ENCODE peak calls at places on chromosomes 7 and 10, in nine cellular contexts. C is mammary epithelial cell, Q is fibroblast of lung, T is cardiac muscle cell, H is spleen, I is sigmoid colon, F is uterus, Z is prostate gland, A is endodermal cell. P is an unnamed sample.

GRCh38 chr7:124120911-124121310 is 88.0 kb upstream of the TMEM229A start:
- DNase-seq in H (no peak), Q (no peak), T (no peak), Z (no peak), A (no peak), F (no peak), C (no peak), I (no peak), P (no peak)

GRCh38 chr7:37349979-37350590 is 98.6 kb downstream of the ELMO1 start:
- DNase-seq in Z (no peak), C (no peak), A (no peak), H (no peak), T (no peak), I (no peak), Q (no peak), F (no peak), P (no peak)

GRCh38 chr10:99370993-99371392 is 41.8 kb downstream of the CNNM1 start:
- DNase-seq in T (peak; percentile 71), H (no peak), I (no peak), F (no peak), Z (no peak), Q (no peak), C (peak; percentile 25), A (no peak), P (peak; percentile 55)

GRCh38 chr7:82234457-82235049 is 209.0 kb downstream of the CACNA2D1 start:
- DNase-seq in Q (peak; percentile 72), I (no peak), F (no peak), Z (peak; percentile 10), H (no peak), C (no peak), T (peak; percentile 60), A (no peak), P (peak; percentile 65)

GRCh38 chr7:31687024-31687423 is at the start of gene PPP1R17:
- DNase-seq in Q (no peak), I (no peak), C (no peak), T (peak; percentile 72), H (no peak), A (peak; percentile 77), F (no peak), Z (no peak), P (peak; percentile 75)

GRCh38 chr7:36318116-36318515 is 71.5 kb upstream of the ANLN start:
- DNase-seq in Z (no peak), Q (no peak), T (no peak), C (no peak), I (no peak), A (peak; percentile 67), H (no peak), F (no peak), P (no peak)

GRCh38 chr10:74947781-74948401 is 121.5 kb downstream of the KAT6B start:
- DNase-seq in I (no peak), Q (no peak), Z (no peak), C (no peak), A (no peak), H (no peak), F (no peak), T (no peak), P (peak; percentile 13)

GRCh38 chr7:123622660-123623386 is 21.2 kb downstream of the ASB15 start:
- DNase-seq in H (no peak), A (no peak), I (no peak), C (no peak), F (no peak), T (peak; percentile 26), Z (no peak), Q (peak; percentile 20), P (no peak)

GRCh38 chr10:57983226-57983870 is 284.3 kb downstream of the IPMK start:
- DNase-seq in I (no peak), T (no peak), C (peak; percentile 59), F (no peak), H (no peak), A (no peak), Q (no peak), Z (no peak), P (no peak)

GRCh38 chr10:48973065-48973464 is 33.4 kb upstream of the LRRC18 start:
- DNase-seq in C (no peak), A (no peak), F (no peak), Q (no peak), Z (no peak), T (no peak), H (no peak), I (no peak), P (no peak)

GRCh38 chr7:85324145-85324799 is 137.4 kb upstream of the SEMA3D start:
- DNase-seq in C (no peak), F (no peak), H (no peak), T (no peak), Z (no peak), I (no peak), Q (no peak), A (no peak), P (no peak)

GRCh38 chr7:22333680-22334141 is 23.2 kb downstream of the RAPGEF5 start:
- DNase-seq in I (no peak), F (no peak), H (no peak), Q (no peak), A (no peak), T (no peak), Z (no peak), C (no peak), P (no peak)

GRCh38 chr10:24307696-24308476 is 98.9 kb downstream of the KIAA1217 start:
- DNase-seq in F (no peak), T (no peak), Q (no peak), Z (no peak), A (no peak), I (no peak), C (no peak), H (no peak), P (no peak)

GRCh38 chr7:140704205-140704604 is 7.7 kb downstream of the NDUFB2 start:
- DNase-seq in C (no peak), Z (no peak), F (no peak), A (no peak), T (no peak), H (no peak), Q (no peak), I (no peak), P (no peak)

GRCh38 chr10:33132626-33133025 is 174.6 kb upstream of the ITGB1 start:
- DNase-seq in H (no peak), Z (no peak), Q (no peak), T (no peak), C (no peak), A (peak; percentile 71), F (no peak), I (no peak), P (no peak)
- TF ChIP-seq CTCF in H (peak; percentile 9), Z (no peak), Q (no peak), T (no peak), C (peak; percentile 49), A (peak; percentile 63), F (no peak), I (no peak), P (peak; percentile 19)

GRCh38 chr7:975702-976473 is 539 bp upstream of the COX19 start:
- DNase-seq in H (no peak), Z (no peak), A (no peak), T (no peak), C (no peak), Q (no peak), I (no peak), F (no peak), P (no peak)

GRCh38 chr7:973312-973711 is 2.0 kb downstream of the COX19 start:
- DNase-seq in Q (no peak), A (no peak), H (no peak), I (no peak), C (no peak), Z (no peak), T (no peak), F (no peak), P (no peak)

GRCh38 chr7:972670-973309 is 2.6 kb downstream of the COX19 start:
- DNase-seq in F (no peak), Z (no peak), A (no peak), Q (no peak), H (no peak), C (no peak), I (no peak), T (no peak), P (no peak)

GRCh38 chr7:974820-975681 is at the start of gene COX19:
- DNase-seq in Q (peak; percentile 89), C (peak; percentile 80), F (peak; percentile 92), H (peak; percentile 98), A (peak; percentile 97), I (peak; percentile 94), Z (peak; percentile 82), T (peak; percentile 91), P (peak; percentile 95)

GRCh38 chr7:974172-974571 is 1.2 kb downstream of the COX19 start:
- DNase-seq in F (no peak), T (no peak), A (no peak), C (peak; percentile 43), Q (no peak), H (no peak), Z (no peak), I (no peak), P (no peak)
- H3K4me1 ChIP-seq in F (no peaks in the 10 kb centered on the region), T (peaks cover 10% of the 10 kb centered on the region), A (peaks cover 4% of the 10 kb centered on the region), C (peaks cover 12% of the 10 kb centered on the region), Q (peaks cover 3% of the 10 kb centered on the region), H (peaks cover 71% of the 10 kb centered on the region), Z (peaks cover 12% of the 10 kb centered on the region), I (no peaks in the 10 kb centered on the region), P (peaks cover 20% of the 10 kb centered on the region)

GRCh38 chr10:78618050-78618449 is 450.7 kb upstream of the ZMIZ1 start:
- DNase-seq in Z (no peak), F (no peak), I (no peak), T (no peak), A (peak; percentile 14), H (no peak), Q (no peak), C (no peak), P (no peak)

GRCh38 chr10:78617633-78618032 is 451.1 kb upstream of the ZMIZ1 start:
- DNase-seq in C (no peak), Z (no peak), A (no peak), I (no peak), F (no peak), H (no peak), Q (no peak), T (no peak), P (no peak)

GRCh38 chr10:78614267-78614666 is 454.5 kb upstream of the ZMIZ1 start:
- DNase-seq in Z (no peak), T (no peak), I (no peak), A (peak; percentile 39), F (no peak), Q (no peak), C (no peak), H (no peak), P (no peak)

GRCh38 chr10:78613132-78613531 is 455.6 kb upstream of the ZMIZ1 start:
- DNase-seq in Z (no peak), C (no peak), F (no peak), I (no peak), Q (no peak), A (no peak), T (no peak), H (no peak), P (no peak)

GRCh38 chr10:78614744-78615143 is 454.0 kb upstream of the ZMIZ1 start:
- DNase-seq in Q (no peak), H (no peak), F (no peak), A (peak; percentile 17), C (no peak), Z (no peak), I (no peak), T (no peak), P (no peak)
- H3K27me3 ChIP-seq in Q (peaks cover 19% of the 10 kb centered on the region), H (no peaks in the 10 kb centered on the region), F (no peaks in the 10 kb centered on the region), A (no peaks in the 10 kb centered on the region), C (peaks cover 6% of the 10 kb centered on the region), Z (no peaks in the 10 kb centered on the region), I (no peaks in the 10 kb centered on the region), T (no peaks in the 10 kb centered on the region), P (no peaks in the 10 kb centered on the region)

DNA sequence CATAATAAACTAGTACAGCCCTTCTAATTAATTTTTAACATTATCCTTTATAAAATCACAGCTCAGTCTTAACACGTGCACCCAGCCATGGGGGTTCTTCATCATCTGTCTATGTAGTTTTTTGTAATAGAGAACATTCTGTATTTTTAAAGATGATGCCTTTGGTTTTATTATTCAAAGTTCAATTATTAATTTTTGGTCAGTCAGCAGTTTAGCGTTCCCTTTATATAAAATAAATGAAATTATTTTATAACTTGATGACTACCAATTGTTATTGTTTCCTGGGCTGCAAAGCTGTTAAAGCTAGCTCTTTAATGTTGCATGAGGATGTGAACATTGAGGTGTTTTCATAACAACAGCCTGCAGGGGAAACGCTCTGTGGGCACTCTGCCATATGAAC is 172.1 kb upstream of the YAE1 start:
- DNase-seq in Q (no peak), F (no peak), Z (no peak), I (no peak), T (no peak), C (no peak), H (no peak), A (no peak), P (no peak)
- TF ChIP-seq CTCF in Q (no peak), F (no peak), Z (no peak), I (no peak), T (no peak), C (no peak), H (no peak), A (peak; percentile 19), P (no peak)

P was measured in neural progenitor cell.